ENCODE peak calls at places on chromosome 9, in four cellular contexts. A is A549, M is HFF-Myc, K is fibroblast of villous mesenchyme. F is an unnamed sample.
A peak's percentile ranks its signal among the peaks of the same experiment; 100 is the strongest.

GRCh38 chr9:136576269-136576626 is 30.4 kb upstream of the NOTCH1 start:
- DNase-seq in A (peak; percentile 66), M (no peak), K (no peak), F (no peak)

GRCh38 chr9:71878327-71879274 is 32.4 kb downstream of the ABHD17B start:
- DNase-seq in A (no peak), M (no peak), K (no peak), F (no peak)

GRCh38 chr9:110029815-110030480 is 178.0 kb downstream of the C9orf152 start:
- DNase-seq in A (no peak), M (no peak), K (no peak), F (no peak)

GRCh38 chr9:73116030-73116429 is 35.6 kb upstream of the ANXA1 start:
- DNase-seq in A (no peak), M (no peak), K (peak; percentile 73), F (no peak)

GRCh38 chr9:25700430-25700829 is 22.2 kb upstream of the TUSC1 start:
- DNase-seq in A (no peak), M (no peak), K (no peak), F (no peak)

GRCh38 chr9:90423661-90424193 is 218.9 kb downstream of the DIRAS2 start:
- DNase-seq in A (peak; percentile 51), M (no peak), K (peak; percentile 17), F (no peak)

GRCh38 chr9:122058707-122059106 is 34.4 kb downstream of the TTLL11 start:
- DNase-seq in A (no peak), M (no peak), K (no peak), F (no peak)

GRCh38 chr9:84781431-84781830 is 111.9 kb downstream of the NTRK2 start:
- DNase-seq in A (no peak), M (no peak), K (no peak), F (no peak)

GRCh38 chr9:73050887-73051550 is 98.2 kb upstream of the ALDH1A1 start:
- DNase-seq in A (peak; percentile 33), M (no peak), K (no peak), F (no peak)

GRCh38 chr9:130857864-130858730 is 23.0 kb downstream of the ABL1 start:
- DNase-seq in A (no peak), M (no peak), K (peak; percentile 73), F (no peak)

GRCh38 chr9:32550046-32550608 is 2.0 kb upstream of the SMIM27 start:
- DNase-seq in A (peak; percentile 8), M (no peak), K (peak; percentile 44), F (no peak)

GRCh38 chr9:32554107-32554506 is 1.7 kb upstream of the TOPORS start:
- DNase-seq in A (no peak), M (no peak), K (peak; percentile 59), F (no peak)

GRCh38 chr9:32550609-32551490 is 1.3 kb upstream of the SMIM27 start:
- DNase-seq in A (peak; percentile 97), M (peak; percentile 72), K (peak; percentile 96), F (peak; percentile 99)

GRCh38 chr9:32551491-32552049 is 557 bp upstream of the SMIM27 start:
- DNase-seq in A (peak; percentile 28), M (no peak), K (no peak), F (no peak)

DNA sequence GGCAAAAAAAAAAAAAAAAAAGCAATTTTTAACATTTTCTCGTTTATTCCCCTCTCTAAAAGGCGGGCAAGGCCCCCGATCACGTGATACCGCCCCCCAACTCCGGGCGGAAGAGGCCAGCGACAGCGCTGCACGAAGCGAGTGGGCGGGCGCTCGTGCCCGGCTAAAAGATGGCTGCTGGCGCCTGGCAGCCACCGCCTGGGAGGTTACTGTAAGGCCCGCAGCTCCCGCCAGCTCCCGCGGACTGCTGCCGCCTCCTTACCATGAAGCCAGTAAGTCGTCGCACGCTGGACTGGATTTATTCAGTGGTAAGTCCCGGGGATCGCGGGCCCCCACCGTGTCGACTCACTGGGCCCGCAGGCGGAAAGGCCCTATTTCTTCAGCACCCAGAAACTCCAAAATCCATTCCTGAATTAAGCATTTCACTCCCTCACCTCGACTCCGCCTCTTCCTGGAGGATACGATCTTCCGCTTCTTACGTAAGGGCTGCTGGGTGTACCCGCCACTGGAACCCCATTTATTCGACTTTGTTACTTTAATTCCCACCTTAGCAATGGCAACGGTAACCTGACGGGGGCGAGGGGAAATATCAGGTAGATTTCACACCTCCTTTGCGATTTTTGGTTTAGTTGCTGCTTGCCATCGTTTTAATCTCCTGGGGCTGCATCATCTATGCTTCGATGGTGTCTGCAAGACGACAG is at the start of the genes SMIM27 and TOPORS:
- DNase-seq in A (peak; percentile 90), M (peak; percentile 69), K (peak; percentile 90), F (peak; percentile 88)
- TF ChIP-seq CTCF in A (no peak), M (no peak), K (no peak), F (no peak)

GRCh38 chr9:79955300-79955699 is 383.5 kb downstream of the TLE4 start:
- DNase-seq in A (no peak), M (no peak), K (no peak), F (no peak)
- TF ChIP-seq CTCF in A (no peak), M (peak; percentile 37), K (peak; percentile 42), F (no peak)

GRCh38 chr9:126599047-126599650 is 14.6 kb upstream of the LMX1B start:
- DNase-seq in A (no peak), M (no peak), K (no peak), F (no peak)
- TF ChIP-seq CTCF in A (peak; percentile 16), M (peak; percentile 42), K (peak; percentile 13), F (peak; percentile 64)

GRCh38 chr9:35726876-35727438 is 5.0 kb downstream of the TLN1 start:
- DNase-seq in A (no peak), M (no peak), K (peak; percentile 42), F (no peak)
- TF ChIP-seq CTCF in A (no peak), M (peak; percentile 7), K (peak; percentile 29), F (no peak)

GRCh38 chr9:3758816-3759576 is 233.2 kb upstream of the RFX3 start:
- DNase-seq in A (no peak), M (no peak), K (peak; percentile 78), F (no peak)
- TF ChIP-seq CTCF in A (no peak), M (no peak), K (no peak), F (no peak)

F was measured in type B pancreatic cell.